ENCODE peak calls at places on chromosomes 7 and 10, in four cellular contexts. V, Z, Q and K are unnamed samples.

GRCh38 chr7:139358541-139359365 is 941 bp upstream of the LUC7L2 start:
- DNase-seq in V (no peak), Z (no peak), Q (no peak), K (no peak)

GRCh38 chr7:106425017-106425719 is 140.4 kb upstream of the NAMPT start:
- DNase-seq in V (peak), Z (no peak), Q (no peak), K (no peak)

GRCh38 chr7:156156734-156157408 is 344.6 kb upstream of the SHH start:
- DNase-seq in V (no peak), Z (peak), Q (peak), K (peak)

GRCh38 chr7:14507617-14508016 is 394.9 kb downstream of the DGKB start:
- DNase-seq in V (no peak), Z (no peak), Q (no peak), K (no peak)

GRCh38 chr7:112056409-112056808 is 149.8 kb downstream of the DOCK4 start:
- DNase-seq in V (no peak), Z (no peak), Q (peak), K (no peak)

GRCh38 chr7:40880581-40880980 is 745.8 kb downstream of the SUGCT start:
- DNase-seq in V (no peak), Z (no peak), Q (no peak), K (no peak)

GRCh38 chr10:10513067-10513466 is 504.6 kb upstream of the CELF2 start:
- DNase-seq in V (no peak), Z (no peak), Q (no peak), K (no peak)

GRCh38 chr7:158812684-158813083 is 16.6 kb downstream of the ESYT2 start:
- DNase-seq in V (no peak), Z (no peak), Q (no peak), K (no peak)

GRCh38 chr7:103134866-103135554 is 13.9 kb downstream of the NAPEPLD start:
- DNase-seq in V (no peak), Z (no peak), Q (no peak), K (no peak)

GRCh38 chr7:105691029-105691691 is 109.9 kb upstream of the EFCAB10 start:
- DNase-seq in V (no peak), Z (no peak), Q (no peak), K (no peak)

GRCh38 chr10:48194830-48195229 is 79.7 kb downstream of the FRMPD2 start:
- DNase-seq in V (no peak), Z (no peak), Q (no peak), K (no peak)

GRCh38 chr10:126940670-126941069 is 35.4 kb downstream of the DOCK1 start:
- DNase-seq in V (no peak), Z (no peak), Q (no peak), K (no peak)

GRCh38 chr7:70178787-70179186 is 580.5 kb downstream of the AUTS2 start:
- DNase-seq in V (no peak), Z (no peak), Q (no peak), K (no peak)

GRCh38 chr10:62917475-62918238 is 101.5 kb upstream of the EGR2 start:
- DNase-seq in V (no peak), Z (no peak), Q (no peak), K (no peak)

GRCh38 chr7:96723622-96724021 is 14.0 kb upstream of the SEM1 start:
- DNase-seq in V (no peak), Z (no peak), Q (no peak), K (no peak)

GRCh38 chr7:35004531-35005096 is 32.7 kb downstream of the DPY19L1 start:
- DNase-seq in V (no peak), Z (no peak), Q (no peak), K (no peak)

GRCh38 chr10:8725343-8725742 is 670.9 kb downstream of the GATA3 start:
- DNase-seq in V (no peak), Z (no peak), Q (no peak), K (no peak)

GRCh38 chr10:80542053-80542452 is 4.4 kb downstream of the SH2D4B start:
- DNase-seq in V (peak), Z (no peak), Q (no peak), K (no peak)
- TF ChIP-seq CTCF in V (no peak), Z (no peak), Q (no peak), K (no peak)

DNA sequence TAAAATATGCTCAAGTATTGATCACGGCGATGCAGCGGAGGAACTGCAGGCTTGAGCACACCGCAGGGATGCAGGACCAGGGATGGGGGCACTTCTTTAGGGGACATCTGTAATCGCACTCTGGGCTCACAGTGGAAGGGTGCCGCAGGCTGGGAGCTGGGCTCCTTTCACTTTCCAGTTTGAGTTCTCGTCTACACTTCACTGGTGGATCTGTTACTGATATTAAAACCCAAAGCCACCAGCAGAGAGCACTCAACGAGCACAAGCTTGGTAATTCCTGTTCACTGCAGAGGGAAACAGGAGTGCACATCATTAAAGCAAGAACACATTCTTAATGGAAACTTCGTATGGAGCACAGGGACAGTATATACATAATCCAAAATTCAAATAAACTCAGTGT is 91.3 kb downstream of the PARD3 start:
- DNase-seq in V (no peak), Z (peak), Q (no peak), K (no peak)
- TF ChIP-seq CTCF in V (peak), Z (no peak), Q (no peak), K (peak)

GRCh38 chr10:128629111-128630096 is 503.2 kb upstream of the MKI67 start:
- DNase-seq in V (no peak), Z (no peak), Q (no peak), K (no peak)

GRCh38 chr10:128630787-128631252 is 504.6 kb upstream of the MKI67 start:
- DNase-seq in V (no peak), Z (no peak), Q (no peak), K (no peak)

GRCh38 chr10:128631801-128632241 is 505.6 kb upstream of the MKI67 start:
- DNase-seq in V (no peak), Z (no peak), Q (no peak), K (no peak)

GRCh38 chr10:128632694-128633093 is 506.5 kb upstream of the MKI67 start:
- DNase-seq in V (no peak), Z (no peak), Q (no peak), K (no peak)

DNA sequence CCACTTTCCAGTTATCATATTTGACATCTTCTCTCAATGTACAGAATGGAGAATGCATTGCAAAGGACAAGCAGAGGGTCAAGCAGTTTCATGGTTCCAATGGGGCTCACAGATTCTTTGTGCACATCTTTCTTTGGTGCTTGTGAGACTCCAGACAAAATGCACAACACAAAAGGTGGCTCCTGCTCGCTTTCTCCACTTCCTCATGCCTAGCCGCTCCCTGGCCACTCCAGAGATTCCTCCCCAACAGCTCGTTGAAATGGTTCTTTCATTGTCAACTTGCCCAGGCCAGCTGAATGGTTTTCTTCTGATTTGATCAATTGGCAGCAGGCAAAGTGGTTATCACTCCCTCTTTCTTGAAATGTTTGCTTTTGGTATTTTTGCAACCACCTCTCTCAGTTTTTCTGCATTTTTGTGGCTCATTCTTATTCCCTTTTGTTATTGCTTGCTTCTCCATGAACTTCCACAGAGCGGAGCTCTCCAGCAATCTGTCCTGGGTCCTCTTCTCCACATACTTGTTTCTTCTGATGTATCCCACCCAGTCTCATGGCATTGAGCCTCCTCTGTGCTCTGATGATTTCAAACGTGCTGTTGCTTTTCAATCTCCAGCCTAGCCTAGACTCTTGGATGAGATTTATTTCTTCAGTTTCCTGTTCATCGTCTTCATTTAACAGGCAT is 507.8 kb upstream of the MKI67 start:
- DNase-seq in V (no peak), Z (no peak), Q (no peak), K (no peak)
- TF ChIP-seq CTCF in V (no peak), Z (no peak), Q (no peak), K (peak)

GRCh38 chr10:71905164-71905563 is 54.1 kb upstream of the PSAP start:
- DNase-seq in V (no peak), Z (no peak), Q (no peak), K (no peak)
- TF ChIP-seq CTCF in V (no peak), Z (no peak), Q (no peak), K (no peak)

GRCh38 chr7:149860821-149861727 is 12.7 kb upstream of the ATP6V0E2 start:
- DNase-seq in V (no peak), Z (peak), Q (peak), K (no peak)
- TF ChIP-seq CTCF in V (peak), Z (peak), Q (peak), K (peak)

DNA sequence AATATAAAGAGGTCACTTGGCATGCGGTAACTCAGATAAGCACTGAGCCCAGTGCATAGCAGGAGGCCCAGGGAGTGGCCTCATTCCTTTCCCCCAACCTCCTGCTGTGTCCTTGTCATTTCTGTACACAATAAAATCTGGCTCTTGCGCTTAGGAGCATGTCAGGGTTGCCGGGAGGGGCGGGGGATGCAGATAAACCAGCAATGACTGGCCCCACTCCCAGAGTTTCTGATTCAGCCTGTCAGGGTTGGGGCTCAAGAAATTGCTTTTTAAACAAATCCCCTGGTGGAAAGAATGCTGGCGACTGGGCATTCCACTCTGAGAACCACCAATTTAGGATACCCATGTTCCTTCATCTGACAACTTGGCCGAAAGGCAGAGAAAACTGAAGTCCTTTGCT is 376.5 kb downstream of the TCERG1L start:
- DNase-seq in V (no peak), Z (no peak), Q (no peak), K (no peak)
- TF ChIP-seq CTCF in V (no peak), Z (no peak), Q (no peak), K (peak)

DNA sequence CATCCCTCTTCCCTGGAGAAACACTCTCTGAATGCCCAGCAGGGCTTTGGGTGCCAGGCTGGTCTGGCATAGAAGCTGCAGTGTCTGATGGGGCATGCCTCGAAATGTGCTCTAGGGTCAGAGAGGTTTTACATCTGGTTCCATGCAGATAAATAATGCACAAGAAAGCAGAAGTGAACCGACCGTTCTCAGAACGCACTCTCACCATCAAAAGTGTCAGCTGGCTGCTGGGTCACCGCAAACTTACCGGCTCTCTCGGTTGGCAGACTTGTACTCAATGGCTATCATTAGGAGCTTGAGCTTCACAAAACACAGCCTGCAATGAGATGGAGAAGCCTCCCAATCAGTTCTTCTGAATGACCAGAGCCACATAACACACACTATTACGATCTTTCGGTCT is 610.0 kb downstream of the KCNMA1 start:
- DNase-seq in V (no peak), Z (no peak), Q (no peak), K (no peak)
- TF ChIP-seq CTCF in V (no peak), Z (no peak), Q (no peak), K (no peak)

DNA sequence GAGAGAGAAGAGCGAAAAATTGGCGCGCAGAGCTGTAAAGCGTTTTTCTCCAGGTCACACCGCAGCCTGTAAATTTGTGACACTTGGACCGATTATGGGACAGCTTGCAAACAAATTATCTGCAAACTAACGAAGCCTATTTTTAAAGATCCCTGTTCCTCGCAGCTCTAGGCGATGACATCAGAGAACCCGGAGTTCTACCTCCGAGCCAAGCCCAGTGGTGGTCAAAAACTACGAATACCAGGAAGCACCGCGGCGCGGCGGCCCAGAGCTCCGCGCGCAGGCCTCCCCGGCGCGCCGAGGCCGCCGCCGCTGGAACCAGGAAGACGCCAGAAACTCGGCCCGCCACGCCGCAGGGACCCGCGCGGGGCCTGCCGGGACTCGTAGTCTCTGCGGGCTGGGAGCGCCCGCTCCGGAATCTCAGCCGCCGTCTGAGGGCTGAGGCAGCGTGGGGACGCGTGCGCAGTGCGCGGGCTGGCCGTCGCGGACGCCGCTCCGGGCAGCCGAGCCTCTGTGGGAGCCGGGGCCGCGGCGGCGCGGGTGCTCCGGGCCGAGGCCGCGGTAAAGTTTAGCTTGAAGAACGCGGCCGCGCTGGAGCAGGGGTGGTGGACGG is at the start of gene PLEKHA1:
- DNase-seq in V (peak), Z (peak), Q (peak), K (peak)
- TF ChIP-seq CTCF in V (no peak), Z (no peak), Q (no peak), K (no peak)

GRCh38 chr7:127256326-127256725 is 3.6 kb upstream of the GRM8 start:
- DNase-seq in V (no peak), Z (no peak), Q (no peak), K (no peak)

GRCh38 chr7:127252380-127252718 is 392 bp downstream of the GRM8 start:
- DNase-seq in V (no peak), Z (peak), Q (no peak), K (no peak)

GRCh38 chr7:127252736-127253288 is at the start of gene GRM8:
- DNase-seq in V (peak), Z (peak), Q (peak), K (peak)

GRCh38 chr7:127253289-127254162 is 785 bp upstream of the GRM8 start:
- DNase-seq in V (peak), Z (peak), Q (peak), K (peak)

GRCh38 chr7:127254163-127254684 is 1.5 kb upstream of the GRM8 start:
- DNase-seq in V (no peak), Z (no peak), Q (no peak), K (no peak)
- TF ChIP-seq CTCF in V (no peak), Z (no peak), Q (peak), K (no peak)